ENCODE peak calls at places on chromosomes 3 and 15, in four cellular contexts. V is thoracic aorta, H is tibial artery, Q is pancreas. P is an unnamed sample.

GRCh38 chr3:188389711-188390346 is 235.9 kb downstream of the LPP start:
- DNase-seq in Q (no peak), V (no peak), H (peak), P (peak)

GRCh38 chr3:132231633-132232032 is 85.6 kb upstream of the ACP3 start:
- DNase-seq in Q (no peak), H (no peak), V (no peak), P (no peak)

GRCh38 chr15:28109626-28110415 is 10.7 kb upstream of the OCA2 start:
- DNase-seq in V (no peak), H (peak), Q (no peak), P (no peak)

GRCh38 chr3:101151286-101151901 is 158.2 kb upstream of the ABI3BP start:
- DNase-seq in Q (no peak), H (no peak), V (no peak), P (no peak)

GRCh38 chr3:135034291-135034768 is 239.3 kb downstream of the EPHB1 start:
- DNase-seq in V (no peak), Q (no peak), H (no peak), P (no peak)

GRCh38 chr3:3461317-3461716 is 281.8 kb upstream of the CRBN start:
- DNase-seq in H (no peak), Q (no peak), V (no peak), P (no peak)

GRCh38 chr3:186534113-186534669 is 10.0 kb downstream of the CRYGS start:
- DNase-seq in Q (no peak), V (no peak), H (no peak), P (peak)

GRCh38 chr3:187013080-187013838 is 82.9 kb downstream of the ST6GAL1 start:
- DNase-seq in Q (no peak), V (no peak), H (no peak), P (no peak)

GRCh38 chr3:152505926-152506325 is 237.2 kb downstream of the MBNL1 start:
- DNase-seq in V (no peak), Q (no peak), H (no peak), P (no peak)

GRCh38 chr3:128491900-128492352 is 1.1 kb downstream of the GATA2 start:
- DNase-seq in V (no peak), H (no peak), Q (no peak), P (no peak)

GRCh38 chr15:70234256-70234965 is 136.7 kb upstream of the TLE3 start:
- DNase-seq in H (no peak), Q (no peak), V (no peak), P (no peak)

GRCh38 chr3:145243875-145244274 is 917.1 kb downstream of the PLOD2 start:
- DNase-seq in H (no peak), V (no peak), Q (no peak), P (no peak)

GRCh38 chr3:101780661-101781060 is 1.6 kb downstream of the NXPE3 start:
- DNase-seq in Q (no peak), V (no peak), H (no peak), P (no peak)

GRCh38 chr15:68434021-68434420 is 2.1 kb upstream of the ITGA11 start:
- DNase-seq in V (no peak), Q (no peak), H (no peak), P (no peak)

GRCh38 chr3:51269466-51269865 is 115.6 kb upstream of the MANF start:
- DNase-seq in H (no peak), Q (no peak), V (no peak), P (no peak)

GRCh38 chr3:58536501-58537411 is at the start of gene ACOX2:
- DNase-seq in Q (peak), V (no peak), H (peak), P (no peak)

GRCh38 chr3:27993061-27993460 is 248.4 kb upstream of the CMC1 start:
- DNase-seq in H (no peak), V (no peak), Q (no peak), P (no peak)

GRCh38 chr3:69738291-69738690 is 973 bp upstream of the MITF start:
- DNase-seq in Q (no peak), V (no peak), H (no peak), P (no peak)

GRCh38 chr15:62849316-62850129 is 193.0 kb upstream of the TPM1 start:
- DNase-seq in H (no peak), Q (no peak), V (no peak), P (no peak)

GRCh38 chr15:28890711-28891495 is 5.1 kb downstream of the APBA2 start:
- DNase-seq in V (no peak), H (no peak), Q (no peak), P (no peak)

GRCh38 chr3:73399106-73399505 is 225.6 kb downstream of the PDZRN3 start:
- DNase-seq in Q (no peak), H (no peak), V (no peak), P (no peak)

GRCh38 chr3:143644370-143645089 is 203.7 kb downstream of the SLC9A9 start:
- DNase-seq in H (no peak), Q (peak), V (no peak), P (peak)

GRCh38 chr15:38691951-38692788 is 127.6 kb upstream of the RASGRP1 start:
- DNase-seq in V (no peak), Q (no peak), H (no peak), P (no peak)

GRCh38 chr3:36866358-36866757 is 78.5 kb downstream of the TRANK1 start:
- DNase-seq in Q (no peak), H (no peak), V (no peak), P (no peak)

GRCh38 chr3:165395188-165395587 is 199.0 kb upstream of the SLITRK3 start:
- DNase-seq in H (no peak), Q (no peak), V (no peak), P (no peak)

GRCh38 chr3:127455541-127456450 is 134.7 kb downstream of the TPRA1 start:
- DNase-seq in Q (peak), H (peak), V (no peak), P (peak)

GRCh38 chr3:176155012-176155411 is 1042.3 kb downstream of the TBL1XR1 start:
- DNase-seq in Q (no peak), V (no peak), H (no peak), P (no peak)

GRCh38 chr3:9157651-9158383 is 91.6 kb downstream of the SRGAP3 start:
- DNase-seq in V (no peak), Q (no peak), H (no peak), P (no peak)

GRCh38 chr3:97673357-97673997 is 91.1 kb upstream of the ARL6 start:
- DNase-seq in Q (no peak), V (no peak), H (no peak), P (no peak)

GRCh38 chr15:86629957-86630356 is 550.3 kb downstream of the AGBL1 start:
- DNase-seq in Q (no peak), H (no peak), V (no peak), P (no peak)

GRCh38 chr3:110625126-110625798 is 446.4 kb upstream of the NECTIN3 start:
- DNase-seq in Q (peak), V (no peak), H (no peak), P (no peak)

GRCh38 chr3:182668541-182668940 is 124.8 kb upstream of the ATP11B start:
- DNase-seq in Q (no peak), V (no peak), H (no peak), P (no peak)

GRCh38 chr3:25423780-25424179 is 4.3 kb upstream of the RARB start:
- DNase-seq in Q (no peak), H (no peak), V (no peak), P (no peak)

GRCh38 chr15:67133738-67134576 is 68.6 kb downstream of the SMAD3 start:
- DNase-seq in Q (no peak), H (no peak), V (no peak), P (peak)

GRCh38 chr3:134354612-134355275 is 19.5 kb downstream of the AMOTL2 start:
- DNase-seq in V (no peak), H (no peak), Q (no peak), P (no peak)

GRCh38 chr3:119937229-119937628 is 155.3 kb downstream of the NR1I2 start:
- DNase-seq in V (no peak), H (no peak), Q (no peak), P (peak)

GRCh38 chr3:168653255-168653654 is 557.5 kb upstream of the GOLIM4 start:
- DNase-seq in V (no peak), Q (no peak), H (no peak), P (no peak)

DNA sequence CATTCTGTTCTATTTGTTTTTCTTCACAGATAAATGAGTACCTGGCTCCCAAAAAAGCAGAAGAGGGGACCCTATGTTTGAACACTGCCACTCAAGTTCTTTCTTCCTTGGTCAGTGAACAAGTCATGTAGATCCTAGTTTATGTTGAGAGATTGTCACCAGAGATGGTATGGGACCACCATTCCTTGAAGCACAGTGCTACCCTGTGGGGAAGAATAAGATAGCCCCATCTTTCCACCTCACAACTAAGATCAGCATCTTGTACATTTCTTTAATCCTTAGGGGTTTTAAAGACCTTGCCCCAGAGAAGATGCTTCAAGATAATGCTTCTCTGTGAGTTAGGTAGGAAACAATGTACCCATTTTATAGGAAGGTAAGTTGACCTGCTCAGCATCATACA is 233.5 kb upstream of the WNT5A start:
- DNase-seq in H (no peak), V (no peak), Q (no peak), P (peak)
- TF ChIP-seq CTCF in H (no peak), V (no peak), Q (no peak), P (peak)

GRCh38 chr3:103706671-103707070 is 1271.9 kb downstream of the ZPLD1 start:
- DNase-seq in H (no peak), Q (no peak), V (no peak), P (no peak)
- TF ChIP-seq CTCF in H (no peak), Q (no peak), V (no peak), P (no peak)

GRCh38 chr3:171526869-171527268 is 66.7 kb upstream of the TNIK start:
- DNase-seq in H (no peak), Q (no peak), V (no peak), P (no peak)
- TF ChIP-seq CTCF in H (no peak), Q (no peak), V (no peak), P (no peak)

GRCh38 chr15:89299896-89300295 is 34.7 kb downstream of the POLG start:
- DNase-seq in Q (no peak), V (no peak), H (no peak), P (no peak)
- TF ChIP-seq CTCF in Q (no peak), V (no peak), H (peak), P (no peak)